ENCODE peak calls at places on chromosomes 16 and 17, in nine cellular contexts. K is pancreas; Z is uterus; I is tibial artery; F is SK-MEL-5; P is ureter; M is RWPE1; H is stimulated activated CD4-positive, alpha-beta T cell treated with anti-CD3 and anti-CD28 coated beads, Interleukin-1b, Interleukin-23, amount 100 ng/mL, for 48 hours; Y is neuronal stem cell. Q is an unnamed sample.

GRCh38 chr16:74700206-74701040 is at the start of gene MLKL:
- DNase-seq in K (peak), Y (no peak), F (peak), I (peak), M (peak), Z (peak), H (peak), P (peak), Q (no peak)

GRCh38 chr17:48515925-48516900 is 14.6 kb downstream of the HOXB1 start:
- DNase-seq in Y (no peak), Z (no peak), H (no peak), F (no peak), M (no peak), K (no peak), I (no peak), P (no peak), Q (no peak)

GRCh38 chr17:66777689-66778225 is 57.2 kb upstream of the CACNG5 start:
- DNase-seq in I (no peak), H (no peak), M (no peak), Y (no peak), F (no peak), P (no peak), Z (no peak), K (no peak), Q (peak)

GRCh38 chr17:66717680-66718079 is 117.2 kb upstream of the CACNG5 start:
- DNase-seq in K (peak), Z (no peak), H (no peak), P (no peak), I (no peak), M (peak), Y (no peak), F (no peak), Q (no peak)

GRCh38 chr17:9371019-9371418 is 204.6 kb downstream of the STX8 start:
- DNase-seq in K (no peak), M (peak), H (peak), I (no peak), Z (no peak), F (peak), P (no peak), Y (no peak), Q (no peak)

GRCh38 chr17:497587-498034 is 145.0 kb upstream of the RPH3AL start:
- DNase-seq in I (no peak), M (no peak), F (no peak), Z (no peak), Y (no peak), P (no peak), H (no peak), K (no peak), Q (no peak)

GRCh38 chr16:9670058-9670457 is 512.2 kb downstream of the GRIN2A start:
- DNase-seq in H (no peak), K (no peak), M (no peak), P (no peak), Y (peak), F (no peak), I (no peak), Z (no peak), Q (no peak)

GRCh38 chr17:18987862-18988545 is 16.6 kb downstream of the FAM83G start:
- DNase-seq in F (no peak), Y (no peak), Z (no peak), P (no peak), K (no peak), I (no peak), H (no peak), M (no peak), Q (no peak)

Q was measured in caudate nucleus.